ENCODE peak calls at places on chromosomes 1 and 21, in ten cellular contexts. D, N, O, M, R, F, Z, G, A and U are unnamed samples.

GRCh38 chr1:212621043-212621829 is 12.7 kb downstream of the ATF3 start:
- DNase-seq in D (no peak), N (no peak), O (no peak), M (no peak), R (no peak), F (no peak), Z (no peak), G (no peak), A (no peak), U (no peak)

GRCh38 chr1:106937104-106937503 is 119.4 kb upstream of the PRMT6 start:
- DNase-seq in D (peak; percentile 94), N (no peak), O (no peak), M (no peak), R (peak; percentile 62), F (no peak), Z (no peak), G (no peak), A (no peak), U (no peak)

GRCh38 chr21:41612674-41613250 is 104.8 kb upstream of the TMPRSS2 start:
- DNase-seq in D (peak; percentile 45), N (no peak), O (peak; percentile 97), M (no peak), R (peak; percentile 99), F (no peak), Z (peak; percentile 70), G (no peak), A (peak; percentile 84), U (no peak)

GRCh38 chr1:10827377-10828333 is 31.2 kb upstream of the CASZ1 start:
- DNase-seq in D (no peak), N (no peak), O (no peak), M (no peak), R (no peak), F (no peak), Z (no peak), G (no peak), A (no peak), U (no peak)

GRCh38 chr1:154391086-154391770 is 13.9 kb upstream of the IL6R start:
- DNase-seq in D (peak; percentile 25), N (no peak), O (no peak), M (no peak), R (no peak), F (no peak), Z (no peak), G (no peak), A (no peak), U (no peak)

GRCh38 chr1:55504306-55504706 is 289.1 kb upstream of the USP24 start:
- DNase-seq in D (no peak), N (no peak), O (no peak), M (no peak), R (no peak), F (no peak), Z (no peak), G (no peak), A (no peak), U (no peak)

GRCh38 chr1:236844499-236845271 is 49.6 kb downstream of the MTR start:
- DNase-seq in D (no peak), N (no peak), O (no peak), M (no peak), R (peak; percentile 48), F (no peak), Z (no peak), G (no peak), A (no peak), U (no peak)

GRCh38 chr1:12052008-12052573 is 11.0 kb upstream of the TNFRSF8 start:
- DNase-seq in D (peak; percentile 85), N (no peak), O (peak; percentile 79), M (peak; percentile 70), R (peak; percentile 63), F (no peak), Z (peak; percentile 86), G (peak; percentile 98), A (peak; percentile 71), U (no peak)

GRCh38 chr1:162040657-162041056 is 17.0 kb upstream of the OLFML2B start:
- DNase-seq in D (peak; percentile 28), N (no peak), O (no peak), M (no peak), R (no peak), F (no peak), Z (no peak), G (peak; percentile 23), A (no peak), U (no peak)

GRCh38 chr1:200415693-200416593 is 6.1 kb upstream of the ZNF281 start:
- DNase-seq in D (peak; percentile 93), N (no peak), O (peak; percentile 86), M (no peak), R (peak; percentile 93), F (no peak), Z (peak; percentile 53), G (peak; percentile 70), A (peak; percentile 41), U (no peak)

GRCh38 chr1:247294282-247294681 is 37.4 kb downstream of the ZNF496 start:
- DNase-seq in D (peak; percentile 81), N (no peak), O (peak; percentile 1), M (no peak), R (peak; percentile 21), F (no peak), Z (no peak), G (no peak), A (no peak), U (no peak)

GRCh38 chr1:162042361-162042760 is 18.7 kb upstream of the OLFML2B start:
- DNase-seq in D (no peak), N (no peak), O (no peak), M (no peak), R (no peak), F (no peak), Z (no peak), G (no peak), A (no peak), U (no peak)

GRCh38 chr1:232553809-232554208 is 76.1 kb downstream of the SIPA1L2 start:
- DNase-seq in D (no peak), N (no peak), O (no peak), M (no peak), R (no peak), F (no peak), Z (no peak), G (no peak), A (no peak), U (no peak)

GRCh38 chr1:22369294-22370189 is 82.1 kb upstream of the ZBTB40 start:
- DNase-seq in D (no peak), N (no peak), O (no peak), M (no peak), R (no peak), F (no peak), Z (no peak), G (no peak), A (no peak), U (no peak)

GRCh38 chr1:5996641-5997270 is 4.5 kb upstream of the NPHP4 start:
- DNase-seq in D (no peak), N (no peak), O (peak; percentile 43), M (no peak), R (no peak), F (no peak), Z (no peak), G (no peak), A (peak; percentile 3), U (no peak)